ENCODE peak calls at places on chromosomes 16 and 17, in ten cellular contexts. T is mucosa of descending colon, A is neural progenitor cell, R is heart left ventricle, Y is left ventricle myocardium inferior, Q is right atrium auricular region, M is nephron progenitor cell, J is tibial nerve, X is endothelial cell, H is lower lobe of right lung. U is an unnamed sample.

GRCh38 chr17:44911133-44912001 is 3.9 kb downstream of the GFAP start:
- DNase-seq in T (peak; percentile 76), J (no peak), M (peak; percentile 70), Y (peak; percentile 58), R (peak; percentile 80), H (peak; percentile 75), A (peak; percentile 84), Q (peak; percentile 63), X (peak; percentile 61), U (peak; percentile 58)

GRCh38 chr17:44898768-44899073 is 524 bp downstream of the EFTUD2 start:
- DNase-seq in Y (no peak), J (no peak), H (peak; percentile 58), X (no peak), R (no peak), A (no peak), Q (no peak), T (no peak), M (no peak), U (no peak)

GRCh38 chr17:55722742-55723487 is at the start of gene TMEM100:
- DNase-seq in H (no peak), R (no peak), T (peak; percentile 29), X (no peak), A (no peak), Y (no peak), M (no peak), Q (peak; percentile 74), J (no peak), U (no peak)

GRCh38 chr16:67277294-67277998 is 1.9 kb upstream of the PLEKHG4 start:
- DNase-seq in T (peak; percentile 29), M (no peak), H (no peak), A (no peak), J (no peak), R (peak; percentile 71), Y (no peak), X (no peak), Q (peak; percentile 84), U (no peak)

GRCh38 chr17:83055911-83056582 is 23.4 kb upstream of the METRNL start:
- DNase-seq in M (no peak), A (peak; percentile 1), Y (peak; percentile 15), R (peak; percentile 51), Q (peak; percentile 58), H (no peak), J (peak; percentile 9), T (no peak), X (peak; percentile 2), U (no peak)

GRCh38 chr16:68668266-68668665 is 23.2 kb downstream of the CDH3 start:
- DNase-seq in H (no peak), Y (no peak), T (no peak), J (no peak), A (no peak), Q (no peak), X (no peak), M (no peak), R (no peak), U (no peak)

GRCh38 chr16:30340621-30341020 is 14.5 kb downstream of the CD2BP2 start:
- DNase-seq in Q (peak; percentile 43), Y (no peak), R (no peak), A (no peak), M (no peak), X (no peak), J (no peak), H (no peak), T (no peak), U (no peak)

GRCh38 chr16:87917503-87917902 is 18.8 kb downstream of the CA5A start:
- DNase-seq in R (no peak), T (no peak), Q (no peak), X (no peak), J (no peak), H (no peak), Y (no peak), A (no peak), M (no peak), U (no peak)

GRCh38 chr16:1929105-1929504 is 10.9 kb upstream of the HS3ST6 start:
- DNase-seq in J (no peak), X (no peak), H (no peak), A (no peak), Q (no peak), M (no peak), Y (no peak), T (peak; percentile 62), R (no peak), U (no peak)

GRCh38 chr16:49620158-49620867 is 235.6 kb downstream of the ZNF423 start:
- DNase-seq in M (no peak), J (peak; percentile 56), T (peak; percentile 27), Y (peak; percentile 84), Q (peak; percentile 92), A (no peak), R (peak; percentile 92), X (no peak), H (no peak), U (no peak)

GRCh38 chr16:9286930-9287329 is 195.5 kb downstream of the HAPSTR1 start:
- DNase-seq in T (peak; percentile 89), A (no peak), R (no peak), M (no peak), H (no peak), Q (no peak), J (no peak), X (no peak), Y (no peak), U (no peak)

GRCh38 chr17:42485680-42486079 is 27.0 kb downstream of the ATP6V0A1 start:
- DNase-seq in H (no peak), J (no peak), R (no peak), T (no peak), M (no peak), A (no peak), X (no peak), Q (no peak), Y (no peak), U (no peak)

GRCh38 chr17:42518046-42518754 is 17.8 kb upstream of the NAGLU start:
- DNase-seq in M (no peak), J (peak; percentile 69), X (no peak), Y (peak; percentile 70), H (peak; percentile 69), R (peak; percentile 80), T (peak; percentile 76), A (no peak), Q (peak; percentile 96), U (no peak)

GRCh38 chr17:16381496-16381820 is 567 bp downstream of the UBB start:
- DNase-seq in J (no peak), X (no peak), A (no peak), H (no peak), Y (no peak), R (no peak), M (no peak), T (no peak), Q (no peak), U (no peak)

GRCh38 chr16:15607700-15608396 is 35.1 kb downstream of the MARF1 start:
- DNase-seq in T (no peak), M (no peak), A (no peak), H (no peak), J (peak; percentile 27), X (no peak), Q (peak; percentile 91), R (peak; percentile 72), Y (peak; percentile 66), U (no peak)

GRCh38 chr16:19348578-19349315 is 63.2 kb downstream of the CLEC19A start:
- DNase-seq in H (no peak), X (no peak), J (no peak), Y (no peak), R (no peak), A (peak; percentile 60), T (no peak), M (peak; percentile 52), Q (no peak), U (peak; percentile 24)

GRCh38 chr17:35660902-35661301 is 70.5 kb upstream of the RASL10B start:
- DNase-seq in J (no peak), Q (no peak), T (no peak), X (no peak), Y (no peak), M (no peak), A (no peak), H (no peak), R (no peak), U (no peak)
- TF ChIP-seq CTCF in J (no peak), Q (peak; percentile 57), T (no peak), X (no peak), Y (peak; percentile 56), M (no peak), A (no peak), H (no peak), R (peak; percentile 40), U (no peak)

DNA sequence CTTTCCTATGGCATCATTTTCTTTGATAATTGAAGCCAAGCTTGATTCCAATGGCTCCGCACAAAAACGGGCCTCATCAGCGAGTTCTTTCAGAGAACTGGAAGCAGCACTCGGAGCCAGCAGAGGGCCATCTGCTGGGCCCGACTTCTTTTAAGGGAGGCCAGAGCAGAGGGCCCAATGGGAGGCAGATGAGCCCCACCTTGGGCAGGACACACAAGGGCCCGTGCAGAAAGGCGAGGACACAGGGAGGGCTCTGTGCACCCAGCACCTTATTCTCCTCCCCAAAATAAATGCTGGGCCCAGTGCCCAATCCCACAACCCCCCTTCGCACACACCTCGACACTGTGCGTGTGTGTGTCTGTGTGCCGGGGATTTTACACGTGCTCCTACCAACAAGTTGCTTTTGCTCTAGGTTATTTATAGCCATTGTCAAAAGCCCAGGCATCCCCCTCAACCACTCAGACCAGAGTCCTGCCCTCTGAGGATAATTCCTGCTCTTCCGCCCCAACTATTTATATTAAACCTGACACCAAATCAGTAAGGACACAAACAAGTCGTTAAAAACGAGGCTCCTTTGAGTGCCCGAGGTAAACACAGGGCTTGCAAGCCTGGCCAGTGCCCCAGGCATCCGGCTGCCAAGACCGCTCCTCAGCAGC is 6.8 kb downstream of the AXIN2 start:
- DNase-seq in J (no peak), M (peak; percentile 27), Y (peak; percentile 61), H (no peak), R (peak; percentile 65), T (peak; percentile 49), A (peak; percentile 33), X (no peak), Q (peak; percentile 68), U (no peak)
- TF ChIP-seq CTCF in J (peak; percentile 2), M (no peak), Y (peak; percentile 39), H (peak; percentile 25), R (no peak), T (no peak), A (peak; percentile 23), X (no peak), Q (peak; percentile 33), U (no peak)

GRCh38 chr17:1716076-1716911 is 6.1 kb upstream of the TLCD2 start:
- DNase-seq in H (peak; percentile 100), R (peak; percentile 100), X (peak; percentile 100), Q (peak; percentile 100), T (peak; percentile 99), Y (peak; percentile 100), A (peak; percentile 100), J (peak; percentile 99), M (peak; percentile 100), U (peak; percentile 100)
- TF ChIP-seq CTCF in H (no peak), R (no peak), X (no peak), Q (peak; percentile 35), T (no peak), Y (no peak), A (no peak), J (no peak), M (no peak), U (no peak)

DNA sequence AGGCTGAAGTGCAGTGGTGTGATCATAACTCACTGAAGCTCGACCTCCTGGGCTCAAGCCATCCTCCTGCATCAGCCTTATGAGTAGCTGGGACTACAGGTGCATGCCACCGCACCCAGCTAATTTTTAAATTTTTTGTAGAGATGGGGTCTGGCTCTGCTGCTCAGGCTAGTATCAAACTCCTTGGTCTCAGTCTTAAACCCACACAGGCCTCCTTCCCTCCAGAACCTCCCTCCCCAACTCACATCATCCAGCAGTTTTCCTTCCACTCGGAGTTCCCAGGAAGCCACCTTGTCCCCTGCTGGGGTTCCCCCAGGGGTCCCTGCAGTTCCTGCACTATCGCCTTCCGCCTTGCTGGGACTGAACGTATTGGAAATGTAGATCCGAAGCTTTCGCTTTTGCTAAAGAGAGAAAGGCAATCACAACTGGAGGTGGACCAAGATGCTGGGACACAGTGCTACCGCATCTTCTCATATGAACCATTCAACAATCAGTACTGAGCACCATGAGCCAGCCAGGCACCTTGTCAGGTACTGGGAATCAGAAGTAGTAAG is 7.2 kb downstream of the SMARCD2 start:
- DNase-seq in R (no peak), Q (no peak), X (no peak), M (no peak), J (no peak), T (no peak), A (no peak), Y (no peak), H (no peak), U (no peak)
- TF ChIP-seq CTCF in R (peak; percentile 3), Q (no peak), X (no peak), M (no peak), J (no peak), T (no peak), A (no peak), Y (no peak), H (no peak), U (no peak)